ENCODE peak calls at places on chromosomes 2 and 18, in seven cellular contexts. B is AG09309; G is activated CD4-positive, alpha-beta T cell treated with anti-CD3 and anti-CD28 coated beads, Interleukin-2, amount 50 U/mL, for 1 hour; F is heart right ventricle; U is foreskin fibroblast; Q is iPS-NIHi11; P is ELF-1. E is an unnamed sample.

GRCh38 chr2:124024491-124025348 is at the start of gene CNTNAP5:
- DNase-seq in B (no peak), G (no peak), F (peak), U (peak), Q (peak), P (peak), E (peak)

GRCh38 chr2:25215232-25215631 is 46.9 kb upstream of the POMC start:
- DNase-seq in B (no peak), G (no peak), F (no peak), U (peak), Q (no peak), P (no peak), E (no peak)

GRCh38 chr2:56013475-56013874 is 89.9 kb upstream of the EFEMP1 start:
- DNase-seq in B (no peak), G (no peak), F (no peak), U (no peak), Q (no peak), P (no peak), E (no peak)

GRCh38 chr2:157150747-157151146 is 106.8 kb upstream of the GALNT5 start:
- DNase-seq in B (no peak), G (no peak), F (no peak), U (peak), Q (no peak), P (no peak), E (no peak)

GRCh38 chr18:45353530-45353929 is 261.7 kb upstream of the SLC14A2 start:
- DNase-seq in B (no peak), G (no peak), F (no peak), U (no peak), Q (peak), P (no peak), E (no peak)

GRCh38 chr2:173571021-173571821 is 216.5 kb downstream of the CDCA7 start:
- DNase-seq in B (peak), G (no peak), F (no peak), U (peak), Q (peak), P (peak), E (peak)

GRCh38 chr2:46337208-46337994 is 40.2 kb downstream of the EPAS1 start:
- DNase-seq in B (no peak), G (no peak), F (no peak), U (no peak), Q (no peak), P (no peak), E (no peak)

GRCh38 chr18:58997811-58998337 is 133.2 kb downstream of the ZNF532 start:
- DNase-seq in B (peak), G (no peak), F (peak), U (peak), Q (no peak), P (no peak), E (no peak)

GRCh38 chr2:190359896-190360376 is 16.5 kb downstream of the INPP1 start:
- DNase-seq in B (no peak), G (peak), F (peak), U (peak), Q (no peak), P (peak), E (no peak)

GRCh38 chr2:215461836-215462532 is 26.1 kb upstream of the FN1 start:
- DNase-seq in B (no peak), G (no peak), F (no peak), U (peak), Q (no peak), P (no peak), E (no peak)

GRCh38 chr2:157488877-157489276 is 45.0 kb upstream of the CYTIP start:
- DNase-seq in B (no peak), G (no peak), F (no peak), U (no peak), Q (no peak), P (no peak), E (peak)

E was measured in mucosa of descending colon.